ENCODE peak calls at places on chromosomes 16 and 17, in six cellular contexts. H, S, N, J, K and U are unnamed samples.

GRCh38 chr17:57379237-57380054 is 123.1 kb downstream of the MSI2 start:
- DNase-seq in N (no peak), S (no peak), J (no peak), H (no peak), K (peak; percentile 49), U (no peak)

GRCh38 chr17:67576471-67576870 is 141.3 kb upstream of the NOL11 start:
- DNase-seq in J (no peak), K (no peak), S (no peak), H (no peak), N (no peak), U (no peak)

GRCh38 chr16:21708533-21709115 is 44.9 kb downstream of the OTOA start:
- DNase-seq in H (peak; percentile 21), K (peak; percentile 34), J (peak; percentile 95), N (peak; percentile 94), S (peak; percentile 65), U (peak; percentile 58)

GRCh38 chr17:21211825-21212479 is 2.0 kb downstream of the TMEM11 start:
- DNase-seq in N (no peak), K (no peak), J (no peak), H (no peak), S (peak; percentile 30), U (no peak)

GRCh38 chr17:45405250-45406086 is 27.2 kb downstream of the ARHGAP27 start:
- DNase-seq in H (no peak), J (no peak), S (no peak), N (peak; percentile 80), K (peak; percentile 15), U (no peak)

GRCh38 chr16:80931661-80931984 is 75.1 kb downstream of the CMC2 start:
- DNase-seq in K (no peak), J (no peak), H (no peak), N (no peak), S (no peak), U (no peak)

GRCh38 chr16:27561216-27561615 is 11.3 kb downstream of the KATNIP start:
- DNase-seq in N (no peak), J (no peak), S (no peak), K (no peak), H (no peak), U (no peak)

GRCh38 chr17:17536702-17537101 is 40.5 kb upstream of the RASD1 start:
- DNase-seq in J (no peak), K (no peak), H (no peak), N (no peak), S (no peak), U (no peak)

GRCh38 chr17:68089881-68090280 is 54.3 kb downstream of the KPNA2 start:
- DNase-seq in N (no peak), S (peak; percentile 48), K (peak; percentile 31), H (no peak), J (peak; percentile 79), U (no peak)

GRCh38 chr17:285751-286422 is 66.7 kb downstream of the RPH3AL start:
- DNase-seq in J (peak; percentile 70), N (no peak), K (no peak), H (no peak), S (no peak), U (no peak)

GRCh38 chr17:18315498-18316360 is 636 bp downstream of the SMCR8 start:
- DNase-seq in H (no peak), S (no peak), N (peak; percentile 74), J (no peak), K (no peak), U (no peak)

GRCh38 chr16:3748307-3748706 is 31.0 kb upstream of the TRAP1 start:
- DNase-seq in K (no peak), S (no peak), J (peak; percentile 82), H (no peak), N (no peak), U (no peak)

GRCh38 chr17:78020717-78021108 is 62.2 kb downstream of the TNRC6C start:
- DNase-seq in K (peak; percentile 3), S (no peak), J (no peak), H (no peak), N (no peak), U (no peak)

GRCh38 chr16:30747331-30747730 is 894 bp upstream of the PHKG2 start:
- DNase-seq in K (peak; percentile 56), J (no peak), H (no peak), N (no peak), S (peak; percentile 48), U (no peak)

GRCh38 chr16:80601182-80601581 is 60.4 kb downstream of the DYNLRB2 start:
- DNase-seq in H (no peak), S (no peak), N (no peak), K (no peak), J (no peak), U (no peak)

GRCh38 chr16:65490296-65490695 is 368.4 kb upstream of the CDH11 start:
- DNase-seq in K (no peak), H (no peak), N (no peak), J (no peak), S (no peak), U (no peak)

GRCh38 chr16:60741810-60742209 is 1294.4 kb downstream of the CDH8 start:
- DNase-seq in S (no peak), K (no peak), H (no peak), N (no peak), J (no peak), U (no peak)

GRCh38 chr16:3716831-3717234 is 491 bp downstream of the TRAP1 start:
- DNase-seq in S (peak; percentile 17), N (peak; percentile 84), J (no peak), K (peak; percentile 14), H (no peak), U (no peak)

GRCh38 chr16:64907844-64908243 is 214.0 kb downstream of the CDH11 start:
- DNase-seq in J (no peak), K (peak; percentile 89), N (no peak), S (no peak), H (no peak), U (no peak)

GRCh38 chr17:61678339-61678738 is 87.3 kb upstream of the NACA2 start:
- DNase-seq in S (no peak), J (no peak), H (no peak), N (no peak), K (no peak), U (no peak)

GRCh38 chr16:73231379-73231778 is 183.5 kb upstream of the ZFHX3 start:
- DNase-seq in K (no peak), S (no peak), H (no peak), N (no peak), J (peak; percentile 52), U (no peak)

GRCh38 chr16:73233423-73233762 is 185.5 kb upstream of the ZFHX3 start:
- DNase-seq in H (no peak), S (no peak), K (no peak), N (no peak), J (no peak), U (no peak)

GRCh38 chr16:73230651-73231050 is 182.7 kb upstream of the ZFHX3 start:
- DNase-seq in J (no peak), S (no peak), H (no peak), K (no peak), N (no peak), U (no peak)

GRCh38 chr16:73231969-73232554 is 184.1 kb upstream of the ZFHX3 start:
- DNase-seq in H (no peak), N (no peak), K (peak; percentile 11), J (peak; percentile 72), S (no peak), U (peak; percentile 29)

DNA sequence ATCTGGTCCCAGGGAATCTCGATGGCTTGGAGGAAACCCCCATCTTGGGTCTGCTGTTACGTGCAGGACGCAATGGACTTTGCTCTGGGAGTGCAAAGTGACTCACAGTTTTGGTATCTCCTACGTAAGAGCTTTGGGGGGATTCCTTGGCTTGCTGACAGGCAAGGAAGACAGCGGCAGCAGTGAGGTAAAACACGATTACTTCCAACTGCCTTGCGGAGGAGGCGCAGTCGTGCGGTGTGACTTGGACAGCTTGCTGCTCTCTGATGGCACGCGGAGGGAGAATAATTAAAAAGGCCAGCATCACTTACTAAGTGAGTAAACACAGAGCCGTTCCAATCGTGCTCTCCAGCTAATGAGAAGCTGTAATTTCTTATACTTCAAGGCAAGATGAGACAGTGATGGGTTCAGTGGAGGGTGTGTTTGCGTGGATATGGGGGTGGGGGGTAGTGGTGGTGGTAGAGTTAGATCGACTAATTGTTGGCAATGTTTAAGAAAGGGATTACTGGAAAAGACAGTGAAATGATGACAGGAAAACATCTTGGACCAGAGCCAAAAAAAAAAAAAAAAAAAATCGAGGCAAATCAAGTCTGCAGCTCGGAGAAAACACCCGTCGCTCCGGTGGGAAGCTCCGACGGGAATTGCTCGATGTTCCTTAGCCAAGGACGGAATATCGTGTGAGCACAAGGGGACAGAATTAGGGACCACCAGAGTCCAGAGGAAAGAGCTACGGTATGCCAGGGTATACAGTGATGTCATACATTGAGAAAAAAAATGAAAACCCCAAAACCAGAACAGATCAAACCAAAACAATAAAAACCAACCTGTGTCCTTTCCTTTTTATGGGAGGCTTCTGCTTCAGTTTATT is 184.9 kb upstream of the ZFHX3 start:
- DNase-seq in H (no peak), J (no peak), K (peak; percentile 97), S (no peak), N (no peak), U (no peak)
- H3K4me3 ChIP-seq in H (peak overlapping the region; percentile 56), J (no peak overlapping the region), K (peak overlapping the region; percentile 66), S (no peak overlapping the region), N (no peak overlapping the region), U (peak overlapping the region; percentile 48)

GRCh38 chr16:68445458-68445857 is 2.9 kb downstream of the SMPD3 start:
- DNase-seq in J (no peak), K (no peak), N (peak; percentile 95), S (peak; percentile 58), H (no peak), U (no peak)
- H3K4me3 ChIP-seq in J (no peak overlapping the region), K (no peak overlapping the region), N (no peak overlapping the region), S (no peak overlapping the region), H (no peak overlapping the region), U (no peak overlapping the region)

DNA sequence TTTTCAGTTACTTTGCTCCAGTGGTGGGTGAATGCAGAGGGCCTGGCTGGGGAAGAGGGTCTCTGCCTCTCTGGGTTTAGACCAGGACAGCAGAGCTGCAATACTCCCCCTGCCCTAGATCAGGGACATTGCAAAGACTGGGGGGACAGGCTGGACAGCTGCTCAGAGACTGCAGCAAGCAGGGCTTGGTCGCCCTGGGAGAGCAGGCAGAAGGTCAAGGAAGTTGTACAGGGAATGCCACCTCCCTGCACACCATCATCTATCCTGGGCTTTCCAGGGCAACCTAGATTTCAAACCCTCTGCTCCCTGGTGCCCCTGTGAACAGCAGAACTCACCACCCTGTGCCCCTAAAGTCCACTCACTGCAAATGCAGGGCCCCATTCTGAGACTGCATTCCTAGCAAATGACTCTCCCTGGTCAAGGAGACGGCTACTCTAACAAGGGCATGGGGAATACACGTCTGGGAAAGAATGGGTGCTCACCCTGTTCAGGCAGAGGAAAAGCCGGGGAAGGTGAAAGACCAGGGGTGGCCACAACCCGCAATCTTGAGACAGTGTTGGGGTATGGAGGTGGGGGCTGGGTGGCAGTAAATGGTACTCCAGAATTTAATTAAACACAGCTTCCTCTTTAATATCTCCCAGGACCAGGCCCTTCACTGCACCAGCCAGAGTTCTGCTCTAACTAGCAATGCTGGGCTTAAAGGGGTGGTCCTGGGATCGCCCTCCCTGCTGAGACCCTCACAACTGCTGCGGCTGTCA is 1.0 kb downstream of the KIFC3 start:
- DNase-seq in J (no peak), H (no peak), K (peak; percentile 83), N (no peak), S (peak; percentile 62), U (no peak)
- H3K4me3 ChIP-seq in J (no peak overlapping the region), H (peak overlapping the region; percentile 87), K (peak overlapping the region; percentile 59), N (no peak overlapping the region), S (peak overlapping the region; percentile 61), U (peak overlapping the region; percentile 64)

DNA sequence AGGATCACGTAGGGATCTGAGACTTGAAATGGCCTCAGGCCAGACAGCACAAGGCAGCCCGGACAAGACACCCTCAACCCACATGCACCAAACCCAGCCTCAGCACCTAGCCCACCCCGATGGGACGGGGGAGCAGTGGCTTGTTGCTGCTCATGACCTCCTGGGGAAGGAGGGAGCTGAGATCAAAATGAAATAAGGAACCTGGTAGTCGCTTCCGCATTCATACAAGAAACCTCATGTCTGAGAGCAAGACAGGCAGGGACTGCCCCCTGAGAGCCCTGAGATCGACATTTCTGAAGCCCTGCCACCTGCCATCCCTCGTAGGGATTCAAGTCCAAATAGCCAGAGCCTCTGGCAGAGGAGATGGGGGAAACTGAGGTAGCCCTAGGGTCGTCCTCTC is 5.7 kb upstream of the CEP131 start:
- DNase-seq in K (no peak), J (no peak), N (no peak), S (no peak), H (no peak), U (no peak)
- H3K4me3 ChIP-seq in K (no peak overlapping the region), J (no peak overlapping the region), N (no peak overlapping the region), S (no peak overlapping the region), H (no peak overlapping the region), U (no peak overlapping the region)